ENCODE peak calls at places on chromosomes 11 and 22, in seven cellular contexts. F is fibroblast of pulmonary artery; N is NCI-H2029; V is NCI-H1092 treated with DMSO at 0.1 percent for 48 hours; U is activated naive CD8-positive, alpha-beta T cell treated with anti-CD3 and anti-CD28 coated beads, Interleukin-2, amount 10 ng/mL, durations not matched to agents 7 days and 5 days; W is kidney glomerular epithelial cell; T is H7. O is an unnamed sample.

GRCh38 chr11:122074022-122074421 is 42.0 kb downstream of the BLID start:
- DNase-seq in F (no peak), N (no peak), V (no peak), U (no peak), W (no peak), T (no peak), O (no peak)

GRCh38 chr11:134278356-134278755 is 2.2 kb downstream of the GLB1L3 start:
- DNase-seq in F (no peak), N (no peak), V (no peak), U (no peak), W (no peak), T (no peak), O (no peak)

GRCh38 chr11:27075192-27075591 is 34.6 kb downstream of the BBOX1 start:
- DNase-seq in F (peak; percentile 11), N (no peak), V (no peak), U (no peak), W (no peak), T (no peak), O (no peak)

GRCh38 chr11:6357222-6357621 is 33.1 kb upstream of the SMPD1 start:
- DNase-seq in F (peak; percentile 92), N (no peak), V (no peak), U (no peak), W (peak; percentile 94), T (no peak), O (no peak)

GRCh38 chr11:17314232-17314547 is 37.4 kb upstream of the NCR3LG1 start:
- DNase-seq in F (peak; percentile 88), N (no peak), V (no peak), U (no peak), W (no peak), T (no peak), O (peak; percentile 58)

GRCh38 chr11:91947215-91947614 is 277.4 kb upstream of the FAT3 start:
- DNase-seq in F (peak; percentile 26), N (peak; percentile 13), V (peak; percentile 33), U (no peak), W (peak; percentile 61), T (no peak), O (peak; percentile 47)

GRCh38 chr11:57751676-57752253 is at the start of gene BTBD18:
- DNase-seq in F (peak; percentile 77), N (peak; percentile 21), V (no peak), U (no peak), W (peak; percentile 11), T (peak; percentile 77), O (no peak)

GRCh38 chr22:36374603-36375024 is 13.2 kb downstream of the MYH9 start:
- DNase-seq in F (peak; percentile 79), N (no peak), V (no peak), U (no peak), W (peak; percentile 88), T (no peak), O (no peak)

GRCh38 chr11:8989411-8989810 is 14.4 kb downstream of the NRIP3 start:
- DNase-seq in F (peak; percentile 55), N (no peak), V (no peak), U (no peak), W (no peak), T (peak; percentile 26), O (no peak)

GRCh38 chr22:37483594-37484114 is 2.5 kb downstream of the MFNG start:
- DNase-seq in F (no peak), N (no peak), V (no peak), U (no peak), W (no peak), T (no peak), O (peak; percentile 21)

GRCh38 chr11:93370260-93370659 is 39.7 kb downstream of the DEUP1 start:
- DNase-seq in F (no peak), N (no peak), V (no peak), U (no peak), W (no peak), T (no peak), O (no peak)

GRCh38 chr22:50084085-50084484 is 1.1 kb downstream of the MLC1 start:
- DNase-seq in F (no peak), N (no peak), V (no peak), U (no peak), W (no peak), T (peak; percentile 58), O (no peak)

GRCh38 chr11:60919956-60920355 is 4.3 kb upstream of the TMEM132A start:
- DNase-seq in F (no peak), N (no peak), V (no peak), U (no peak), W (no peak), T (no peak), O (no peak)

GRCh38 chr11:123300874-123301695 is 106.0 kb upstream of the CLMP start:
- DNase-seq in F (peak; percentile 79), N (no peak), V (peak; percentile 45), U (no peak), W (no peak), T (no peak), O (no peak)

GRCh38 chr11:23727821-23728220 is 769.0 kb upstream of the LUZP2 start:
- DNase-seq in F (peak; percentile 41), N (no peak), V (no peak), U (no peak), W (peak; percentile 19), T (peak; percentile 15), O (no peak)

GRCh38 chr22:30015229-30015797 is 65.0 kb upstream of the HORMAD2 start:
- DNase-seq in F (peak; percentile 38), N (no peak), V (no peak), U (no peak), W (no peak), T (no peak), O (no peak)

GRCh38 chr22:47160781-47161520 is 398.5 kb downstream of the TBC1D22A start:
- DNase-seq in F (no peak), N (no peak), V (no peak), U (no peak), W (no peak), T (no peak), O (no peak)

GRCh38 chr11:79493555-79494171 is 52.8 kb upstream of the TENM4 start:
- DNase-seq in F (peak; percentile 70), N (peak; percentile 71), V (peak; percentile 69), U (peak; percentile 50), W (peak; percentile 63), T (peak; percentile 91), O (no peak)

GRCh38 chr11:114348200-114349191 is 51.8 kb downstream of the C11orf71 start:
- DNase-seq in F (peak; percentile 87), N (peak; percentile 45), V (peak; percentile 48), U (no peak), W (peak; percentile 78), T (peak; percentile 18), O (no peak)

GRCh38 chr11:68551223-68551622 is 90.7 kb downstream of the PPP6R3 start:
- DNase-seq in F (no peak), N (no peak), V (no peak), U (no peak), W (no peak), T (no peak), O (no peak)

GRCh38 chr11:69207165-69207889 is 51.6 kb downstream of the SMIM38 start:
- DNase-seq in F (no peak), N (no peak), V (no peak), U (no peak), W (no peak), T (no peak), O (no peak)

GRCh38 chr11:115591380-115591779 is 87.2 kb upstream of the CADM1 start:
- DNase-seq in F (no peak), N (no peak), V (no peak), U (no peak), W (no peak), T (no peak), O (no peak)

GRCh38 chr11:86904001-86904400 is 51.2 kb downstream of the FZD4 start:
- DNase-seq in F (no peak), N (no peak), V (no peak), U (no peak), W (no peak), T (no peak), O (no peak)

GRCh38 chr11:11836676-11837231 is 5.0 kb upstream of the USP47 start:
- DNase-seq in F (peak; percentile 21), N (no peak), V (no peak), U (no peak), W (no peak), T (no peak), O (no peak)

GRCh38 chr11:57356179-57356757 is 18.1 kb downstream of the P2RX3 start:
- DNase-seq in F (no peak), N (no peak), V (peak; percentile 11), U (no peak), W (no peak), T (no peak), O (no peak)

GRCh38 chr22:44337658-44338004 is 24.9 kb upstream of the SHISAL1 start:
- DNase-seq in F (peak; percentile 76), N (peak; percentile 41), V (no peak), U (no peak), W (peak; percentile 74), T (peak; percentile 81), O (peak; percentile 49)

GRCh38 chr22:37121887-37122591 is 12.5 kb upstream of the TMPRSS6 start:
- DNase-seq in F (peak; percentile 38), N (peak; percentile 73), V (no peak), U (peak; percentile 82), W (peak; percentile 82), T (no peak), O (no peak)

GRCh38 chr11:101127699-101128570 is 1.7 kb downstream of the PGR start:
- DNase-seq in F (no peak), N (no peak), V (no peak), U (peak; percentile 29), W (no peak), T (peak; percentile 67), O (no peak)

GRCh38 chr11:33262016-33262638 is 4.9 kb downstream of the HIPK3 start:
- DNase-seq in F (peak; percentile 27), N (no peak), V (no peak), U (no peak), W (no peak), T (no peak), O (no peak)

GRCh38 chr11:58900479-58901420 is 38.5 kb upstream of the GLYATL1 start:
- DNase-seq in F (peak; percentile 84), N (peak; percentile 2), V (no peak), U (peak; percentile 64), W (peak; percentile 63), T (peak; percentile 81), O (peak; percentile 65)

GRCh38 chr22:42799462-42800405 is 57.3 kb downstream of the ARFGAP3 start:
- DNase-seq in F (no peak), N (peak; percentile 91), V (no peak), U (no peak), W (peak; percentile 19), T (peak; percentile 85), O (no peak)

GRCh38 chr22:25447689-25448434 is 116.6 kb upstream of the GRK3 start:
- DNase-seq in F (peak; percentile 83), N (peak; percentile 87), V (peak; percentile 88), U (peak; percentile 93), W (peak; percentile 93), T (peak; percentile 96), O (peak; percentile 53)